ENCODE peak calls at places on chromosomes 6 and 20, in five cellular contexts. W is stimulated activated naive CD8-positive, alpha-beta T cell treated with anti-CD3 and anti-CD28 coated beads, Interleukin-15, Interleukin-2, amounts not matched to agents 100 U/mL and 50 U/mL, for 24 hours; P is stimulated activated CD4-positive, alpha-beta T cell treated with anti-CD3 and anti-CD28 coated beads, Interleukin-15, amount 100 ng/mL, for 48 hours; T is NCI-H446 treated with DMSO at 0.1 percent for 48 hours; M is AG20443. K is an unnamed sample.

GRCh38 chr6:14704383-14705271 is 541.2 kb upstream of the JARID2 start:
- DNase-seq in W (no peak), P (no peak), T (no peak), M (no peak), K (no peak)

GRCh38 chr6:133991096-133991593 is 38.1 kb downstream of the TBPL1 start:
- DNase-seq in W (no peak), P (no peak), T (peak), M (peak), K (peak)

GRCh38 chr6:32188381-32189081 is 1.5 kb downstream of the PBX2 start:
- DNase-seq in W (no peak), P (no peak), T (no peak), M (no peak), K (peak)

GRCh38 chr6:2986722-2987196 is 12.9 kb upstream of the NQO2 start:
- DNase-seq in W (no peak), P (no peak), T (no peak), M (peak), K (peak)

GRCh38 chr6:23329091-23329490 is 759.7 kb downstream of the HDGFL1 start:
- DNase-seq in W (no peak), P (no peak), T (peak), M (no peak), K (no peak)

GRCh38 chr20:48759631-48760245 is 68.1 kb downstream of the PREX1 start:
- DNase-seq in W (no peak), P (no peak), T (no peak), M (no peak), K (no peak)

GRCh38 chr6:140462495-140463311 is 1088.3 kb upstream of the CITED2 start:
- DNase-seq in W (no peak), P (no peak), T (no peak), M (peak), K (peak)

GRCh38 chr6:90080876-90081464 is 186.7 kb downstream of the GJA10 start:
- DNase-seq in W (peak), P (peak), T (no peak), M (no peak), K (no peak)

GRCh38 chr6:166104107-166104506 is 63.5 kb downstream of the TBXT start:
- DNase-seq in W (no peak), P (no peak), T (no peak), M (peak), K (peak)

GRCh38 chr6:12028194-12028593 is 16.1 kb downstream of the HIVEP1 start:
- DNase-seq in W (no peak), P (no peak), T (no peak), M (no peak), K (no peak)

K was measured in cardiac fibroblast.